ENCODE peak calls at places on chromosomes 12 and 14, in four cellular contexts. E is activated B cell treated with CpG ODN at 0.5 μM for 24 hours, G is GM10248, M is fibroblast of the aortic adventitia. I is an unnamed sample.

GRCh38 chr12:114403044-114403689 is 2.8 kb downstream of the TBX5 start:
- DNase-seq in E (no peak), G (no peak), M (no peak), I (no peak)

GRCh38 chr14:68269136-68269535 is 449.6 kb downstream of the RAD51B start:
- DNase-seq in E (no peak), G (no peak), M (no peak), I (no peak)

GRCh38 chr12:122081697-122082221 is 3.2 kb downstream of the MLXIP start:
- DNase-seq in E (no peak), G (peak; percentile 57), M (peak; percentile 78), I (no peak)

GRCh38 chr12:65263777-65264176 is 14.7 kb upstream of the MSRB3 start:
- DNase-seq in E (no peak), G (no peak), M (no peak), I (no peak)

GRCh38 chr14:86708846-86709339 is 1178.9 kb downstream of the FLRT2 start:
- DNase-seq in E (no peak), G (no peak), M (no peak), I (no peak)

GRCh38 chr12:92558806-92559205 is 144.0 kb upstream of the PLEKHG7 start:
- DNase-seq in E (no peak), G (no peak), M (no peak), I (no peak)

GRCh38 chr12:6821271-6821673 is 349 bp upstream of the GPR162 start:
- DNase-seq in E (no peak), G (no peak), M (peak; percentile 66), I (no peak)

GRCh38 chr14:30016025-30016424 is 88.4 kb upstream of the PRKD1 start:
- DNase-seq in E (no peak), G (no peak), M (no peak), I (no peak)

GRCh38 chr14:33699300-33699699 is 251.6 kb downstream of the EGLN3 start:
- DNase-seq in E (no peak), G (no peak), M (peak; percentile 11), I (no peak)

GRCh38 chr12:131287015-131287937 is 333.6 kb downstream of the ADGRD1 start:
- DNase-seq in E (no peak), G (no peak), M (no peak), I (no peak)

GRCh38 chr12:105485321-105485910 is 154.9 kb downstream of the C12orf75 start:
- DNase-seq in E (no peak), G (no peak), M (peak; percentile 25), I (no peak)

GRCh38 chr12:13405961-13406703 is 209.6 kb downstream of the EMP1 start:
- DNase-seq in E (no peak), G (no peak), M (no peak), I (no peak)

GRCh38 chr12:117111386-117112267 is 12.4 kb upstream of the TESC start:
- DNase-seq in E (no peak), G (no peak), M (no peak), I (no peak)

GRCh38 chr14:88934231-88934898 is 109.9 kb downstream of the TTC8 start:
- DNase-seq in E (no peak), G (no peak), M (peak; percentile 41), I (no peak)

GRCh38 chr12:20602671-20603402 is 92.3 kb upstream of the SLCO1C1 start:
- DNase-seq in E (no peak), G (no peak), M (peak; percentile 77), I (no peak)

GRCh38 chr12:11500222-11500860 is 105.0 kb upstream of the PRB2 start:
- DNase-seq in E (peak; percentile 68), G (peak; percentile 66), M (peak; percentile 56), I (peak; percentile 92)

GRCh38 chr12:118060301-118061010 is 523 bp downstream of the WSB2 start:
- DNase-seq in E (peak; percentile 48), G (no peak), M (no peak), I (no peak)

GRCh38 chr14:73789996-73790581 is 61.5 kb upstream of the PTGR2 start:
- DNase-seq in E (no peak), G (no peak), M (peak; percentile 92), I (no peak)

GRCh38 chr12:111166779-111167540 is 201.9 kb downstream of the PHETA1 start:
- DNase-seq in E (no peak), G (no peak), M (peak; percentile 6), I (no peak)

GRCh38 chr12:76029982-76030377 is 1.6 kb downstream of the PHLDA1 start:
- DNase-seq in E (peak; percentile 29), G (peak; percentile 21), M (peak; percentile 68), I (peak; percentile 49)

GRCh38 chr14:92994942-92995341 is 72.0 kb downstream of the CHGA start:
- DNase-seq in E (no peak), G (no peak), M (no peak), I (no peak)
- TF ChIP-seq CTCF in E (no peak), G (no peak), M (no peak), I (no peak)

GRCh38 chr14:58401587-58401986 is 5.9 kb downstream of the TOMM20L start:
- DNase-seq in E (no peak), G (no peak), M (no peak), I (no peak)
- TF ChIP-seq CTCF in E (no peak), G (no peak), M (no peak), I (no peak)

GRCh38 chr12:132617822-132618682 is 524 bp upstream of the P2RX2 start:
- DNase-seq in E (no peak), G (no peak), M (no peak), I (peak; percentile 50)
- TF ChIP-seq CTCF in E (no peak), G (no peak), M (no peak), I (no peak)

DNA sequence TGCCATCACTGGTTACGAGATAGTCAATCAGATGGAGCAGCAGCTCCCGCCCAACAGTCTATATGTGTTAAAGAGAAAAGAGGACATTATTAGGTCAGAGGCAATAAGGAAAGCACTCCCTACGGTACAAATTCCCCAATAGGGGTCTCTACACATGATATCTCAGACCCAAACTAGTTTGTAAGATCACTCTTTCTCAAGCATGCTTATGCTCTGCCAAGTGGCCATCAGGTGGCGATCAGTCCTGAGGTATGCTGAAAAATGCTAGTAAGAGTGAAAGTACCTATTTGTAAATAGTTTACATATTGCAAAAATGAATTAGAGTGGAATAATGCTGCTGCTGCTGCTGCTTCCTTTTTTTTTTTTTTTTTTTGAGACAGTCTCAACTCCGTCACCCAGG is 61.1 kb downstream of the CPM start:
- DNase-seq in E (no peak), G (peak; percentile 27), M (peak; percentile 46), I (no peak)
- TF ChIP-seq CTCF in E (no peak), G (peak; percentile 42), M (peak; percentile 35), I (no peak)

GRCh38 chr14:100679707-100680438 is 46.8 kb upstream of the DLK1 start:
- DNase-seq in E (no peak), G (no peak), M (peak; percentile 62), I (peak; percentile 63)
- TF ChIP-seq CTCF in E (no peak), G (no peak), M (peak; percentile 19), I (no peak)

GRCh38 chr12:39393179-39393578 is 49.7 kb downstream of the KIF21A start:
- DNase-seq in E (no peak), G (no peak), M (no peak), I (no peak)

GRCh38 chr12:39392154-39392925 is 50.6 kb downstream of the KIF21A start:
- DNase-seq in E (no peak), G (no peak), M (no peak), I (no peak)

GRCh38 chr12:39393890-39394289 is 49.0 kb downstream of the KIF21A start:
- DNase-seq in E (no peak), G (no peak), M (no peak), I (no peak)

GRCh38 chr12:39390752-39391151 is 52.2 kb downstream of the KIF21A start:
- DNase-seq in E (no peak), G (no peak), M (no peak), I (no peak)

DNA sequence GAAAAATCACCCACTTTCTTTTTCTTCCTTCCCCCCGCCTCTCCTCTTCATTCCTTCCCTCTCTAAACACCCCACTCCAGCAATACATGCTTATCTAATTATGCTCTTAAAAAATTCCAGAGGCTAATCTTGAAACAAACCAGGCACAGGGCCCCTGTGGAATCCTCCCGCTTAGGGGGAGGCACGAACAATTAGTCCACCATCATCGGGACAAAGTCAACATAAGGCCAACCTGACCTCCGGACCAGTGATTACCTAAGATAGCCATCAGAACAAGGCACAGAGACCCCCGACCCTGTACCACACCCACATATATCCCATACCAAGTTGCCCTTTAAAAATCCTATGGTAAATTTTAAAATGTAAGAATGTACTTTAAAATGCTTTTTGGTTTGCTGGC is 47.1 kb downstream of the KIF21A start:
- DNase-seq in E (no peak), G (no peak), M (peak; percentile 20), I (no peak)
- TF ChIP-seq CTCF in E (no peak), G (no peak), M (no peak), I (no peak)

GRCh38 chr12:129964826-129965457 is 61.1 kb upstream of the TMEM132D start:
- DNase-seq in E (no peak), G (no peak), M (no peak), I (no peak)

GRCh38 chr12:129964300-129964699 is 60.5 kb upstream of the TMEM132D start:
- DNase-seq in E (no peak), G (no peak), M (no peak), I (no peak)

GRCh38 chr12:129961856-129962255 is 58.0 kb upstream of the TMEM132D start:
- DNase-seq in E (no peak), G (no peak), M (no peak), I (no peak)

GRCh38 chr12:129961111-129961510 is 57.3 kb upstream of the TMEM132D start:
- DNase-seq in E (no peak), G (no peak), M (no peak), I (no peak)

DNA sequence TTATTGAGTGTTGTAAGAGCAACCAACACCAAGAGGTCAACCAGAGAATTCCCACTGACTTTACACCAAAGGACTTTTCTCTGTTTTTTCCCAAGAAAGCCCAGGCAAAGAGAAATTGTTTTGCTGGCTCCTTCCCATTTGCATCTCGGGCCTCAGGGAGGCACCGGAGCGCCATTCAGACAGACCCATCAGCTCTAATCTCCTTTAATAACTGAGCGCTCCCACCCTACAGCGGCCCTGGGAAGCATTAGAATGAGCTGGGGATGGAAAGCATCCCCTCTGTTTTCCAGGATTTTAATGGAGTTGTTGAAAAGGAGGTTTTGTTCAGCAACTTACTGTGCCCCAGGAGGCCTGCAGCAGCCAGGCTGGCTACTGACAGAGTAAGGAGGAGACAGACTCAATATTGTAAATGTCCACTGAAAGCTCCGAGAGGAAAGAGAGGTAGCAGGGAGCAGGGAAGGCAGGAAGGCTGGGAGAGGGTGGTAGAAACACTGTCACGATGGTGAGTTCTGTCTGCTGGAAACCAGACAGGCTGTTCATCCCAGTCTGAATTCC is 62.3 kb upstream of the TMEM132D start:
- DNase-seq in E (no peak), G (no peak), M (no peak), I (no peak)
- TF ChIP-seq CTCF in E (no peak), G (no peak), M (no peak), I (no peak)

GRCh38 chr12:31600252-31600651 is 9.3 kb upstream of the DENND5B start:
- DNase-seq in E (no peak), G (no peak), M (no peak), I (no peak)
- TF ChIP-seq CTCF in E (no peak), G (peak; percentile 5), M (no peak), I (no peak)